ENCODE peak calls at places on chromosomes 6 and 20, in ten cellular contexts. S is effector memory CD4-positive, alpha-beta T cell; V is aorta; K is IMR-90; Q is ovary; T is tibial nerve; Z is CD8-positive, alpha-beta memory T cell; O is kidney; H is GM23338; M is heart right ventricle. F is an unnamed sample.
A peak's percentile ranks its signal among the peaks of the same experiment; 100 is the strongest.

GRCh38 chr6:145891126-145891525 is 73.0 kb downstream of the SHPRH start:
- DNase-seq in S (no peak), V (no peak), T (no peak), Z (no peak), O (no peak), K (peak; percentile 96), H (no peak), Q (no peak), M (no peak), F (no peak)

GRCh38 chr6:112439010-112439409 is 91.9 kb downstream of the RFPL4B start:
- DNase-seq in Z (no peak), S (no peak), T (no peak), H (no peak), K (no peak), M (no peak), V (no peak), O (no peak), Q (peak; percentile 44), F (no peak)

GRCh38 chr6:36319436-36319762 is 17.3 kb downstream of the BNIP5 start:
- DNase-seq in O (no peak), Z (no peak), T (no peak), M (no peak), S (no peak), V (no peak), K (no peak), Q (no peak), H (no peak), F (no peak)

GRCh38 chr6:108902389-108902792 is 54.2 kb downstream of the ARMC2 start:
- DNase-seq in S (no peak), H (no peak), Z (no peak), V (no peak), Q (no peak), K (peak; percentile 52), O (no peak), T (no peak), M (no peak), F (no peak)

GRCh38 chr20:39676236-39676635 is 714.1 kb downstream of the DHX35 start:
- DNase-seq in Q (no peak), M (no peak), V (no peak), S (no peak), H (no peak), T (no peak), Z (no peak), K (no peak), O (no peak), F (no peak)

GRCh38 chr6:26249959-26250805 is 114.8 kb upstream of the BTN3A2 start:
- DNase-seq in T (no peak), M (peak; percentile 39), H (peak; percentile 84), Z (peak; percentile 79), K (peak; percentile 73), O (peak; percentile 84), Q (no peak), S (peak; percentile 50), V (peak; percentile 78), F (no peak)

GRCh38 chr6:26022166-26022510 is 59.5 kb downstream of the TRIM38 start:
- DNase-seq in Q (peak; percentile 56), T (no peak), H (peak; percentile 67), K (peak; percentile 88), O (no peak), M (no peak), S (no peak), Z (no peak), V (no peak), F (no peak)

GRCh38 chr6:133880006-133880405 is 8.9 kb upstream of the TCF21 start:
- DNase-seq in Q (no peak), M (no peak), S (no peak), H (no peak), Z (no peak), V (no peak), K (no peak), O (no peak), T (no peak), F (no peak)

GRCh38 chr6:124882580-124883393 is 79.5 kb upstream of the RNF217 start:
- DNase-seq in H (no peak), T (no peak), S (no peak), M (no peak), V (no peak), O (no peak), K (peak; percentile 31), Q (no peak), Z (no peak), F (no peak)
- H3K27ac ChIP-seq in H (no peak overlapping the region), T (peak overlapping the region; percentile 52), S (no peak overlapping the region), M (no peak overlapping the region), V (no peak overlapping the region), O (no peak overlapping the region), K (no peak overlapping the region), Q (no peak overlapping the region), Z (no peak overlapping the region), F (no peak overlapping the region)

GRCh38 chr6:163231356-163232014 is 183.0 kb upstream of the QKI start:
- DNase-seq in M (no peak), H (no peak), K (no peak), Z (no peak), T (no peak), S (no peak), V (no peak), O (no peak), Q (no peak), F (no peak)

GRCh38 chr6:163232015-163232523 is 182.4 kb upstream of the QKI start:
- DNase-seq in S (no peak), Q (no peak), K (no peak), T (no peak), M (no peak), V (no peak), O (no peak), H (no peak), Z (no peak), F (no peak)

GRCh38 chr6:163230901-163231300 is 183.6 kb upstream of the QKI start:
- DNase-seq in S (no peak), M (no peak), Z (no peak), V (no peak), T (no peak), O (no peak), K (no peak), Q (no peak), H (no peak), F (no peak)

GRCh38 chr6:163229050-163229449 is 185.5 kb upstream of the QKI start:
- DNase-seq in T (no peak), H (no peak), Q (no peak), S (no peak), V (no peak), M (no peak), Z (no peak), K (no peak), O (no peak), F (no peak)

DNA sequence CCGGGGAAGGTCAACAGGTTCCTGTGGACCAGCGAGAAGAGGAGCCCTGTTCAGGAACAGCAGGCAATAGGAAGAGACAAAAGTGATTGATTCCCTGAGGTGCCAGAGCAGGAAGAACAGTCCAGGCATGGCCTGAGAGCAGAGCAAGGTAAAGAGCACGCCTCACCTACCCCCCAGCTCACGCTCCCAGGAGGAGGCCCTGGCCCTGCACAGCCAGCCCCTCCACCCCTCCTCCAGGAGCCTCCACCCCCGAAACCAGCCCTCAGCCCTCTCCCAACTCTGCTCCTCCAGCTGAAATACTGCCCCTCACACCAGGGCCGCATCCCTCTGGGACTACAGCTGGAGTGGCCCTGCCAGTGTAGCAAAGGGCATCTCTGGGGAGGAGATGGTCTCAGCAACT is 181.9 kb upstream of the QKI start:
- DNase-seq in Q (no peak), V (no peak), O (no peak), S (no peak), K (no peak), H (no peak), Z (no peak), T (no peak), M (no peak), F (no peak)
- H3K27ac ChIP-seq in Q (no peak overlapping the region), V (no peak overlapping the region), O (no peak overlapping the region), S (no peak overlapping the region), K (no peak overlapping the region), H (no peak overlapping the region), Z (no peak overlapping the region), T (no peak overlapping the region), M (no peak overlapping the region), F (no peak overlapping the region)

GRCh38 chr20:44694159-44694558 is 21.0 kb upstream of the CCN5 start:
- DNase-seq in K (no peak), M (no peak), Q (no peak), S (no peak), Z (no peak), T (no peak), O (no peak), V (no peak), H (no peak), F (no peak)

GRCh38 chr20:44696315-44696714 is 18.9 kb upstream of the CCN5 start:
- DNase-seq in Q (no peak), O (no peak), M (no peak), K (no peak), Z (no peak), S (no peak), T (no peak), V (no peak), H (peak; percentile 34), F (no peak)

GRCh38 chr20:44692932-44693476 is 22.2 kb upstream of the CCN5 start:
- DNase-seq in H (no peak), K (peak; percentile 93), V (peak; percentile 94), Q (peak; percentile 90), O (peak; percentile 94), T (peak; percentile 71), S (no peak), M (peak; percentile 71), Z (no peak), F (no peak)

GRCh38 chr20:44693625-44694024 is 21.5 kb upstream of the CCN5 start:
- DNase-seq in V (no peak), Q (no peak), O (no peak), M (no peak), K (no peak), S (no peak), H (no peak), Z (no peak), T (no peak), F (no peak)

DNA sequence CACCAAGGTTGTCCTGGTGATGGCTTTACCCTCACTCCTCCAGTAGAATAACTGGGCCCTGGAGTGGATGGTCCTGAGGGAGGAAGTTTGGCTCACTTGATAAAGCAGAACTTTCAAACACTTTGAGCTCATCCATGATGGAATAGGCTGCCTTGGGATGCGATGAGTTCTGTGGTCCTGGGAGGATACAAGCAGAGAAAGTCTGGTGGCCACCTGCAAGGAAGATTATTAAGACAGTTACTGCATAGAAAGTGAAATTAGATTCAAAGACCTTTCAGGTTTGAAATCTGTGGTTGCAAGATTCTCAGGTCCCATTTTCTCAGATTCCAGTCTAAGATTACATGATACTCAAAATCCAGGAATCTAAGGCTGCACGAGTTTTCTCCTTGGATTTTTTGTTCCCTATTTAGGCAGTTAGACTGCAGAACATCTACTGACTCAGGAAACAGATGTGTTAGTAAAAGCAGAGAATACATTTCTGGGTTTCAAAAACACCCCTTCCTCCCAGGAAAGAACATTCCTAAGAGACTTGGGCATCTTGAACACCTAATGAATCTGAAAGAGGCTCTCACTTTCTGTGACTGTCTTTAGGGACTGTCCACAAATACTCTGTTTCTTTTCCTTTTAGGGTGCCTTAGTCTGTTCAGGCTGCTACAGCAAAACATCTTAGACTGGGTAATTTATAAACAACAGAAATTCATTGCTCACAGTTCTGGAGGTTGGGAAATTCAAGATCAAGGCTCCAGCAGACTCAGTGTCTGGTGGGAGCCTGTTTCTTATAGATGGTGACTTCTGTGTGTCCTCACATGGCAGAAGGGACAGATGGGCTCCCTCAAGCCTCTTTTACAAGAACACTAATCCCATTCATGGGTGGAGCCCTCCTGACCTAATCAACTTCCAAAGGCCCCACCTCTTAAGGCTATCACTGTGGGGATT is 19.6 kb upstream of the CCN5 start:
- DNase-seq in Q (no peak), H (no peak), V (no peak), M (no peak), O (no peak), K (peak; percentile 85), T (no peak), Z (no peak), S (no peak), F (no peak)
- H3K27ac ChIP-seq in Q (peak overlapping the region; percentile 51), H (no peak overlapping the region), V (peak overlapping the region; percentile 100), M (peak overlapping the region; percentile 10), O (no peak overlapping the region), K (peak overlapping the region; percentile 95), T (peak overlapping the region; percentile 74), Z (no peak overlapping the region), S (no peak overlapping the region), F (no peak overlapping the region)

GRCh38 chr6:63663147-63663877 is 27.7 kb downstream of the PHF3 start:
- DNase-seq in K (peak; percentile 85), M (no peak), Z (no peak), S (no peak), O (no peak), Q (no peak), V (no peak), T (no peak), H (no peak), F (no peak)
- H3K27ac ChIP-seq in K (no peak overlapping the region), M (no peak overlapping the region), Z (no peak overlapping the region), S (no peak overlapping the region), O (no peak overlapping the region), Q (no peak overlapping the region), V (no peak overlapping the region), T (no peak overlapping the region), H (no peak overlapping the region), F (no peak overlapping the region)